ENCODE peak calls at places on chromosomes 5 and 9, in six cellular contexts. X, Z, B, W, L and H are unnamed samples.

GRCh38 chr5:148290271-148291195 is 21.7 kb upstream of the SPINK7 start:
- DNase-seq in X (no peak), Z (peak; percentile 9), B (no peak), W (peak; percentile 43), L (no peak), H (no peak)

GRCh38 chr5:170632985-170633234 is 129.1 kb downstream of the KCNIP1 start:
- DNase-seq in X (peak; percentile 40), Z (peak; percentile 75), B (peak; percentile 57), W (no peak), L (peak; percentile 60), H (peak; percentile 75)

GRCh38 chr9:124765439-124765835 is 5.7 kb downstream of the NR6A1 start:
- DNase-seq in X (no peak), Z (no peak), B (no peak), W (no peak), L (no peak), H (no peak)

GRCh38 chr5:33282696-33283095 is 158.1 kb upstream of the TARS1 start:
- DNase-seq in X (no peak), Z (no peak), B (no peak), W (no peak), L (no peak), H (no peak)

GRCh38 chr9:125156551-125156950 is 13.2 kb upstream of the SCAI start:
- DNase-seq in X (no peak), Z (no peak), B (no peak), W (no peak), L (no peak), H (no peak)

GRCh38 chr5:160438316-160439204 is 16.9 kb downstream of the PTTG1 start:
- DNase-seq in X (peak; percentile 74), Z (peak; percentile 38), B (peak; percentile 59), W (peak; percentile 80), L (peak; percentile 53), H (peak; percentile 63)

GRCh38 chr5:32029291-32029690 is 144.8 kb downstream of the GOLPH3 start:
- DNase-seq in X (no peak), Z (no peak), B (no peak), W (no peak), L (no peak), H (no peak)

GRCh38 chr5:139543423-139543991 is 17.6 kb upstream of the UBE2D2 start:
- DNase-seq in X (peak; percentile 32), Z (no peak), B (peak; percentile 34), W (peak; percentile 27), L (peak; percentile 66), H (peak; percentile 66)

GRCh38 chr9:26504057-26504456 is 388.5 kb downstream of the CAAP1 start:
- DNase-seq in X (no peak), Z (no peak), B (no peak), W (no peak), L (no peak), H (no peak)

GRCh38 chr9:130110596-130111021 is 56.9 kb downstream of the GPR107 start:
- DNase-seq in X (no peak), Z (no peak), B (no peak), W (peak; percentile 44), L (no peak), H (no peak)

GRCh38 chr9:69817202-69817601 is 3.4 kb upstream of the CFAP95 start:
- DNase-seq in X (no peak), Z (no peak), B (no peak), W (no peak), L (no peak), H (no peak)

GRCh38 chr9:131620764-131621520 is 75.6 kb downstream of the PRRT1B start:
- DNase-seq in X (no peak), Z (no peak), B (no peak), W (no peak), L (no peak), H (no peak)

GRCh38 chr9:135105211-135105745 is 17.8 kb downstream of the OLFM1 start:
- DNase-seq in X (no peak), Z (no peak), B (no peak), W (no peak), L (no peak), H (no peak)

GRCh38 chr5:134541736-134542376 is 16.4 kb downstream of the JADE2 start:
- DNase-seq in X (no peak), Z (peak; percentile 28), B (no peak), W (peak; percentile 75), L (no peak), H (peak; percentile 25)

GRCh38 chr5:154503698-154504039 is 25.6 kb upstream of the HAND1 start:
- DNase-seq in X (no peak), Z (no peak), B (no peak), W (no peak), L (no peak), H (no peak)

GRCh38 chr9:38287420-38287985 is 105.0 kb upstream of the ALDH1B1 start:
- DNase-seq in X (no peak), Z (no peak), B (no peak), W (no peak), L (no peak), H (no peak)

GRCh38 chr5:168075387-168075786 is 216.1 kb upstream of the WWC1 start:
- DNase-seq in X (no peak), Z (no peak), B (no peak), W (no peak), L (no peak), H (no peak)

GRCh38 chr5:145362261-145362660 is 472.9 kb downstream of the PRELID2 start:
- DNase-seq in X (no peak), Z (no peak), B (no peak), W (peak; percentile 90), L (no peak), H (no peak)

GRCh38 chr9:27433599-27434325 is 90.3 kb upstream of the IFNK start:
- DNase-seq in X (no peak), Z (no peak), B (no peak), W (no peak), L (no peak), H (no peak)

GRCh38 chr5:79971156-79971555 is 19.9 kb downstream of the MTX3 start:
- DNase-seq in X (no peak), Z (no peak), B (no peak), W (peak; percentile 59), L (no peak), H (no peak)

GRCh38 chr9:16689352-16689938 is 181.0 kb downstream of the BNC2 start:
- DNase-seq in X (no peak), Z (no peak), B (no peak), W (peak; percentile 38), L (no peak), H (no peak)

GRCh38 chr5:126358525-126358924 is 64.7 kb upstream of the GRAMD2B start:
- DNase-seq in X (no peak), Z (no peak), B (no peak), W (no peak), L (peak; percentile 7), H (no peak)

GRCh38 chr9:116208417-116209232 is 55.0 kb downstream of the PAPPA start:
- DNase-seq in X (no peak), Z (no peak), B (no peak), W (peak; percentile 60), L (no peak), H (no peak)

GRCh38 chr5:143196601-143197259 is 206.8 kb downstream of the NR3C1 start:
- DNase-seq in X (no peak), Z (no peak), B (no peak), W (no peak), L (no peak), H (no peak)

GRCh38 chr5:10736354-10736753 is 24.7 kb downstream of the DAP start:
- DNase-seq in X (no peak), Z (no peak), B (no peak), W (no peak), L (no peak), H (no peak)

GRCh38 chr5:116527587-116527986 is 47.0 kb downstream of the SEMA6A start:
- DNase-seq in X (no peak), Z (no peak), B (no peak), W (no peak), L (no peak), H (no peak)

GRCh38 chr9:97076238-97076637 is 37.3 kb upstream of the CTSV start:
- DNase-seq in X (no peak), Z (no peak), B (no peak), W (no peak), L (no peak), H (no peak)

GRCh38 chr5:133753856-133754255 is 141.5 kb upstream of the FSTL4 start:
- DNase-seq in X (no peak), Z (no peak), B (no peak), W (no peak), L (no peak), H (no peak)

GRCh38 chr5:133203317-133204305 is 151.8 kb downstream of the HSPA4 start:
- DNase-seq in X (no peak), Z (no peak), B (no peak), W (no peak), L (no peak), H (no peak)

GRCh38 chr9:100756217-100756616 is 178.3 kb downstream of the CAVIN4 start:
- DNase-seq in X (no peak), Z (no peak), B (no peak), W (no peak), L (no peak), H (no peak)

GRCh38 chr5:67264056-67264455 is 67.5 kb upstream of the CD180 start:
- DNase-seq in X (no peak), Z (no peak), B (no peak), W (no peak), L (no peak), H (no peak)

GRCh38 chr9:13118294-13118693 is 161.2 kb downstream of the MPDZ start:
- DNase-seq in X (no peak), Z (no peak), B (no peak), W (no peak), L (no peak), H (no peak)

GRCh38 chr9:83526901-83527300 is 11.3 kb downstream of the FRMD3 start:
- DNase-seq in X (no peak), Z (no peak), B (no peak), W (no peak), L (no peak), H (no peak)